ENCODE peak calls at places on chromosome 9, in four cellular contexts. F, I, A and T are unnamed samples.

GRCh38 chr9:4508907-4509589 is 18.8 kb downstream of the SLC1A1 start:
- DNase-seq in I (no peak), F (no peak), A (no peak), T (no peak)

GRCh38 chr9:71748280-71748743 is 20.0 kb downstream of the CEMIP2 start:
- DNase-seq in A (no peak), I (no peak), F (no peak), T (no peak)

GRCh38 chr9:110669439-110669838 is 848 bp downstream of the MUSK start:
- DNase-seq in F (no peak), I (no peak), A (no peak), T (no peak)

GRCh38 chr9:124007157-124007460 is 4.5 kb upstream of the LHX2 start:
- DNase-seq in A (no peak), F (no peak), I (no peak), T (no peak)

GRCh38 chr9:135090081-135090480 is 2.6 kb downstream of the OLFM1 start:
- DNase-seq in I (no peak), F (no peak), A (no peak), T (no peak)

GRCh38 chr9:120348951-120349429 is 231.0 kb downstream of the CDK5RAP2 start:
- DNase-seq in I (no peak), F (peak; percentile 58), A (peak; percentile 30), T (peak; percentile 79)

GRCh38 chr9:112858625-112859147 is 32.0 kb downstream of the SLC46A2 start:
- DNase-seq in I (no peak), F (no peak), A (no peak), T (peak; percentile 32)

GRCh38 chr9:129664664-129665007 is 811 bp upstream of the PRRX2 start:
- DNase-seq in F (no peak), I (no peak), A (no peak), T (no peak)

GRCh38 chr9:35519697-35520403 is 29.9 kb downstream of the RUSC2 start:
- DNase-seq in F (no peak), A (no peak), I (no peak), T (no peak)

GRCh38 chr9:129889936-129890717 is 54.9 kb downstream of the USP20 start:
- DNase-seq in A (no peak), F (no peak), I (peak; percentile 39), T (no peak)

GRCh38 chr9:98010450-98010849 is 27.3 kb downstream of the ANP32B start:
- DNase-seq in I (no peak), F (peak; percentile 26), A (no peak), T (peak; percentile 49)

GRCh38 chr9:125755340-125755739 is 8.2 kb downstream of the PBX3 start:
- DNase-seq in A (no peak), F (no peak), I (no peak), T (no peak)

GRCh38 chr9:35948901-35949318 is 9.0 kb downstream of the OR2S2 start:
- DNase-seq in A (no peak), I (no peak), F (no peak), T (peak; percentile 11)

GRCh38 chr9:70893610-70894122 is 227.8 kb downstream of the TRPM3 start:
- DNase-seq in A (no peak), F (no peak), I (no peak), T (no peak)

GRCh38 chr9:129500166-129500862 is 120.6 kb downstream of the C9orf50 start:
- DNase-seq in F (no peak), A (no peak), I (no peak), T (peak; percentile 67)

GRCh38 chr9:21841133-21841532 is 38.7 kb downstream of the MTAP start:
- DNase-seq in F (no peak), A (no peak), I (no peak), T (no peak)

GRCh38 chr9:87239312-87239711 is 258.4 kb upstream of the DAPK1 start:
- DNase-seq in I (no peak), F (no peak), A (no peak), T (no peak)

GRCh38 chr9:84296146-84296843 is 44.3 kb downstream of the SLC28A3 start:
- DNase-seq in F (no peak), A (no peak), I (peak; percentile 4), T (no peak)

GRCh38 chr9:130660683-130661460 is 3.5 kb upstream of the PRDM12 start:
- DNase-seq in F (peak; percentile 60), A (no peak), I (no peak), T (no peak)

GRCh38 chr9:98022447-98022846 is 34.1 kb upstream of the NANS start:
- DNase-seq in I (no peak), F (no peak), A (no peak), T (no peak)

GRCh38 chr9:90915693-90916092 is 114.1 kb downstream of the SYK start:
- DNase-seq in A (peak; percentile 50), I (no peak), F (peak; percentile 43), T (peak; percentile 47)

GRCh38 chr9:115989816-115990215 is 163.8 kb upstream of the PAPPA start:
- DNase-seq in I (no peak), A (no peak), F (no peak), T (no peak)

GRCh38 chr9:135770203-135770535 is 68.2 kb downstream of the KCNT1 start:
- DNase-seq in F (no peak), A (no peak), I (no peak), T (no peak)

GRCh38 chr9:105911104-105911911 is 217.0 kb downstream of the TMEM38B start:
- DNase-seq in A (no peak), F (no peak), I (no peak), T (peak; percentile 29)

GRCh38 chr9:30796806-30797205 is 1587.6 kb upstream of the ACO1 start:
- DNase-seq in A (no peak), I (no peak), F (no peak), T (no peak)

GRCh38 chr9:108521063-108521462 is 334.7 kb downstream of the ACTL7B start:
- DNase-seq in I (no peak), A (no peak), F (no peak), T (peak; percentile 68)

GRCh38 chr9:69981686-69982450 is 61.8 kb upstream of the MAMDC2 start:
- DNase-seq in F (no peak), A (no peak), I (no peak), T (no peak)

GRCh38 chr9:101737705-101738565 is 512 bp downstream of the GRIN3A start:
- DNase-seq in A (peak; percentile 29), F (no peak), I (no peak), T (no peak)

GRCh38 chr9:79477955-79478751 is 93.6 kb upstream of the TLE4 start:
- DNase-seq in I (peak; percentile 7), A (peak; percentile 51), F (no peak), T (peak; percentile 64)

GRCh38 chr9:72006481-72006880 is 53.9 kb downstream of the C9orf57 start:
- DNase-seq in A (no peak), I (no peak), F (no peak), T (no peak)

GRCh38 chr9:136762221-136762691 is 2.1 kb downstream of the LCN15 start:
- DNase-seq in F (no peak), A (no peak), I (no peak), T (no peak)

GRCh38 chr9:106560540-106560939 is 302.4 kb upstream of the ZNF462 start:
- DNase-seq in A (no peak), I (no peak), F (no peak), T (no peak)

GRCh38 chr9:133405508-133406009 is 12.3 kb downstream of the REXO4 start:
- DNase-seq in F (no peak), A (no peak), I (no peak), T (peak; percentile 67)

GRCh38 chr9:69546265-69546664 is 125.9 kb downstream of the APBA1 start:
- DNase-seq in F (no peak), A (no peak), I (no peak), T (peak; percentile 29)

GRCh38 chr9:31140316-31140715 is 1244.1 kb upstream of the ACO1 start:
- DNase-seq in I (no peak), A (no peak), F (no peak), T (peak; percentile 22)

GRCh38 chr9:135119496-135120064 is 32.1 kb downstream of the OLFM1 start:
- DNase-seq in F (no peak), A (no peak), I (no peak), T (no peak)

DNA sequence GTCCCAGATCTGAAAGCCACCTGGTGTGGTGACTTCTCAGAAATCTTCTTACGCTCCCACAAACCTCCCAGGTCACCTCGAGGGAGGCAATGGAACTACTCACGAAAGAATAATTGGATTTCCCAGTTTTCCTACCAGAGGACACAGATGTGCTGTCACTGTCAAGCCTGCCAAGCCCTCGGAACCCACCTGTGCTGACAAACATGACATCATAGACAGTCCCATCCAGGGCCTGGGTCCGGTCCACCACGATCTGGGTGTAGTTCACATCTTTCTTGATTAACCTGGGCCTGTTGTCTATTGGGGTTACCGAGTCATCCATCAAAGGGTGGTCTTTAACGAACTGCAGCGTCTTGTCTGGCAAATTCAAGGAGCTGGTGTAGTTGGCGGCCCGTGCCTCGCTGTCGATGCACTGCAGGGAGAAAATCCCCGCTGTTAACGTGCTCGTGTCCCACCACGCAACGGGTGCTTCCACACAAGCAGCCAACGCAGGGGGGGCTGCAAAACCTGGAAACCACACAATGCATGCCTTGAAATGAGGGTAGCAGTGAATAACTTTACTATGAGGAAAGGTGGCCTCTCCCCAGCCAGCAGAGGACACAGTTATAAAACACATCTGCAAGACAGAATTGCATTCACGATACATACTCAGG is 69.0 kb downstream of the SECISBP2 start:
- DNase-seq in F (no peak), A (no peak), I (no peak), T (no peak)
- H3K27ac ChIP-seq in F (no peak overlapping the region), A (no peak overlapping the region), I (no peak overlapping the region), T (no peak overlapping the region)

DNA sequence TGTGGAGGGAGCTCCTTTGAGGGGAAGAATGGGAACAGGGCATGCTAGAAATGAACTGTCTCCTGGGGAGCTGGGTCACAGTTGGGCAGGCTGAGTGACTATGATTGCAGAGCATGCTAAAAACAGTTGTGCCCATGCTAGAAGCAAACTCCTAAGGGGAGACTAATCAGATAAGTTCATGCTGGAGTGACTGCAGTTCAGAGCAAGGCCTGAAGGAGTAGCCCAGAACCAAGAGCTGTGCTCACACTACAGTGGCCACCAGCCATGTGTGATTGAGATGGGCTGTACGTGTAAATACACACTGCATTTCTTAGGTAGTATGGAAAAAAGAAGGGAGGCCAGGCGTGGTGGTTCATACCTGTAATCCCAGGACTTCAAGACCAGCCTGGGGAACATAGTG is 10.3 kb upstream of the AK1 start:
- DNase-seq in A (no peak), I (no peak), F (no peak), T (peak; percentile 32)
- TF ChIP-seq CTCF in A (no peak), I (no peak), F (peak; percentile 44), T (no peak)

DNA sequence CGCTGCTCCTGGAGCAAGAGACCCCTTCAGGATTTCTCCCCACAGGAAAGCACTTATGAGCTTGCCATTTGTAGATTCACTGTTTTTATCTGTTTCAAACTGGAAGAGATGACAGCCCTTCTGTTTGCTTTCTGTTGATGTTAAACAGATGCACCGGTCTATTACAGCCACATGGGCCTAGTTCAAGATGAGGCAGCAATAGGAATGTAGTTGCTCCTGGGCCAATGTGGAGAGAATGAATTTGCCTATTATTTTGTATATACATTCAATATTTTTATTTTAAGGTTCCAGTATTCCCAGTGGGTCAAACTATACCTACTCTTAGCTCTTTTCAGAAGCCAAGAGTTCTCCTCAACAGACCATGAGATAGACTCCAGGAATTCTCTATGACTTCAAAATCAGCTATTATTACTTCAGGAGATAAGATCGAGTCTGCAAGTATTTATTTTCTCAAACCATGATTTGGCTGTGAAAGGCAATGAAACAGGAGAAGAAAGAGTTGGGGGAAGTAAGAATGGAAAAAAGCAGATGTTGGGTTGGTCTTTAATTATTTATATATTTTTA is 461.6 kb downstream of the RASEF start:
- DNase-seq in I (no peak), F (no peak), A (no peak), T (peak; percentile 74)
- H3K4me1 ChIP-seq in I (no peaks in the 10 kb centered on the region), F (no peaks in the 10 kb centered on the region), A (peaks cover 85% of the 10 kb centered on the region), T (peaks cover 29% of the 10 kb centered on the region)

DNA sequence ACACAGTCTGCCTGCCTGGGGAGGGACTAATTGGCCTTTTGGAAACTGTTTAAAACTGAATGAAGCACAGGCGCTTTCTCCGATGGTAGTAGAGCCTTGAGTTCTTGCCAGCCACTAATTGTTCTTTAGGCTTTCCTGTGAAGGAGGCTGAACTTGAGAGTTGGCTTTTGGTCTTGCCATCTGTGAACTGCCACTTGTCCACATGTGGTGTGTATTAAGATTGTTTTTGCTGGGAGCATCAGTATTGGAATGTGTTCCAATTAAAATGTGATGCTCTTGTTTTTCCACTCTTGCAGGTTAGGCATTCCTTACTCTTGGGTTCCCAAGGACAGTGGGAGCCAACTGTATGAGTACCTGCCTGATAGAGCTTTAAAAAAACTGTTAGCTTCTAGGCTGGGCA is 26.1 kb downstream of the GARNL3 start:
- DNase-seq in A (no peak), I (no peak), F (no peak), T (no peak)
- H3K27ac ChIP-seq in A (no peak overlapping the region), I (no peak overlapping the region), F (no peak overlapping the region), T (no peak overlapping the region)